ENCODE peak calls at places on chromosomes 16 and 17, in ten cellular contexts. S is body of pancreas, L is adrenal gland, A is NB4, W is heart left ventricle, T is H1, G is endothelial cell of umbilical vein, M is A549, E is esophagus muscularis mucosa, F is sigmoid colon. V is an unnamed sample.

GRCh38 chr16:79190542-79190941 is 410.0 kb downstream of the MAF start:
- DNase-seq in T (no peak), E (no peak), M (no peak), L (no peak), F (no peak), G (no peak), A (no peak), W (no peak), S (no peak), V (no peak)

GRCh38 chr17:29124135-29124930 is 55.9 kb downstream of the MYO18A start:
- DNase-seq in G (peak; percentile 61), T (peak; percentile 57), M (peak; percentile 83), E (no peak), W (no peak), F (no peak), S (peak; percentile 36), A (peak; percentile 88), L (peak; percentile 62), V (no peak)

GRCh38 chr16:13829712-13830304 is 90.1 kb upstream of the ERCC4 start:
- DNase-seq in T (no peak), M (no peak), G (no peak), E (no peak), W (no peak), F (no peak), L (no peak), S (no peak), A (no peak), V (no peak)

GRCh38 chr17:62919388-62919787 is 46.6 kb upstream of the TANC2 start:
- DNase-seq in T (no peak), M (no peak), A (peak; percentile 20), F (no peak), E (no peak), S (no peak), W (no peak), G (peak; percentile 76), L (no peak), V (no peak)

GRCh38 chr17:182164-182751 is 808 bp upstream of the DOC2B start:
- DNase-seq in W (no peak), M (no peak), G (no peak), F (no peak), T (no peak), L (no peak), S (peak; percentile 91), A (peak; percentile 58), E (no peak), V (no peak)

GRCh38 chr17:7248811-7249210 is 2.7 kb downstream of the CTDNEP1 start:
- DNase-seq in L (no peak), A (no peak), E (no peak), W (no peak), G (no peak), F (no peak), S (no peak), T (no peak), M (no peak), V (no peak)

GRCh38 chr16:67562526-67562917 is at the start of gene CTCF:
- DNase-seq in S (peak; percentile 84), T (no peak), A (peak; percentile 89), G (peak; percentile 65), L (peak; percentile 86), E (no peak), F (peak; percentile 94), M (peak; percentile 62), W (peak; percentile 88), V (peak; percentile 96)

GRCh38 chr16:88956546-88957455 is 20.2 kb downstream of the CBFA2T3 start:
- DNase-seq in S (no peak), E (no peak), A (no peak), M (no peak), L (no peak), T (no peak), G (no peak), F (no peak), W (no peak), V (no peak)

GRCh38 chr17:49210158-49211029 is at the start of the genes ABI3 and GNGT2:
- DNase-seq in E (no peak), L (peak; percentile 47), W (peak; percentile 75), S (no peak), T (peak; percentile 60), F (no peak), M (no peak), G (peak; percentile 87), A (peak; percentile 92), V (no peak)

GRCh38 chr17:78998311-78999055 is 11.1 kb downstream of the CANT1 start:
- DNase-seq in E (no peak), F (peak; percentile 63), W (peak; percentile 65), A (no peak), L (peak; percentile 76), M (no peak), T (no peak), G (no peak), S (no peak), V (no peak)

GRCh38 chr16:88376835-88377726 is 5.7 kb upstream of the ZNF469 start:
- DNase-seq in M (no peak), W (no peak), G (no peak), T (no peak), L (no peak), F (peak; percentile 62), S (no peak), A (no peak), E (no peak), V (no peak)

GRCh38 chr17:67322039-67322787 is 44.2 kb downstream of the PSMD12 start:
- DNase-seq in W (no peak), T (no peak), F (no peak), A (peak; percentile 37), M (no peak), S (no peak), L (no peak), E (no peak), G (no peak), V (no peak)

GRCh38 chr16:68605746-68606145 is 39.4 kb upstream of the CDH3 start:
- DNase-seq in W (no peak), S (no peak), E (no peak), G (no peak), F (no peak), T (no peak), L (no peak), A (no peak), M (no peak), V (no peak)

GRCh38 chr16:72927199-72928088 is 120.5 kb downstream of the ZFHX3 start:
- DNase-seq in G (no peak), W (no peak), A (peak; percentile 96), S (no peak), F (peak; percentile 65), T (no peak), E (no peak), M (peak; percentile 25), L (no peak), V (peak; percentile 63)

GRCh38 chr17:50865060-50865867 is 890 bp downstream of the TOB1 start:
- DNase-seq in A (peak; percentile 73), T (peak; percentile 76), E (peak; percentile 92), W (peak; percentile 75), F (peak; percentile 85), G (peak; percentile 63), M (no peak), L (peak; percentile 74), S (peak; percentile 78), V (peak; percentile 92)
- TF ChIP-seq CTCF in A (no peak), T (no peak), E (no peak), W (no peak), F (no peak), G (no peak), M (no peak), L (no peak), S (no peak), V (no peak)

GRCh38 chr17:46072998-46073397 is 73.9 kb downstream of the STH start:
- DNase-seq in E (no peak), S (no peak), F (no peak), A (no peak), L (no peak), W (no peak), T (no peak), G (no peak), M (peak; percentile 23), V (no peak)
- TF ChIP-seq POLR2A in E (no peak), S (no peak), F (no peak), A (no peak), L (no peak), W (no peak), T (no peak), G (no peak), M (no peak), V (no peak)

DNA sequence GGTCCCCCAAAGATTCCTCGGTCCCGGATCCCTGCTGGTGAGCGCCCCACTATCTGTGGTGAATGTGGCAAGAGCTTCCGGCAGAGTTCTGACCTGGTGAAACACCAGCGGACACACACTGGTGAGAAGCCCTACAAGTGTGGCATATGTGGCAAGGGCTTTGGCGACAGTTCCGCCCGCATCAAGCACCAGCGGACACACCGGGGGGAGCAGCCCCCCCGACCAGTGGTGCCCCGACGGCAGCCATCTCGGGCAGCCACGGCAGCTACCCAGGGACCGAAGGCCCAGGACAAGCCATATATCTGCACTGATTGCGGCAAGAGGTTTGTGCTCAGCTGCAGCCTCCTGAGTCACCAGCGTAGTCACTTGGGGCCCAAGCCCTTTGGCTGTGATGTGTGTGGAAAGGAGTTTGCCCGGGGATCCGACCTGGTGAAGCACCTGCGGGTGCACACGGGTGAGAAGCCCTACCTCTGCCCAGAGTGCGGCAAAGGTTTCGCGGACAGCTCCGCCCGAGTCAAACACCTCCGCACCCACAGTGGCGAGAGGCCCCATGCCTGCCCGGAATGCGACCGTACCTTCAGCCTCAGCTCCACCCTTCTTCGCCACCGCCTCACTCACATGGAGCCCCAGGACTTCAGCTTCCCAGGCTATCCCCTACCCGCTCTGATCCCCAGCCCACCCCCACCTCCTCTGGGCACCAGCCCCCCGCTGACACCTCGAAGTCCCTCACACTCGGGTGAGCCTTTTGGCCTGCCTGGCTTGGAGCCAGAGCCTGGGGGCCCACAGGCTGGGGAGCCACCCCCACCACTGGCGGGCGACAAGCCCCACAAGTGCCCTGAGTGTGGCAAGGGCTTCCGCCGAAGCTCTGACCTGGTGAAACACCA is 2.8 kb downstream of the ZNF48 start:
- DNase-seq in E (no peak), A (no peak), F (no peak), S (no peak), M (no peak), W (no peak), G (no peak), L (no peak), T (no peak), V (no peak)
- H3K4me3 ChIP-seq in E (no peak overlapping the region), A (no peak overlapping the region), F (no peak overlapping the region), S (no peak overlapping the region), M (no peak overlapping the region), W (no peak overlapping the region), G (no peak overlapping the region), L (no peak overlapping the region), T (no peak overlapping the region), V (no peak overlapping the region)

DNA sequence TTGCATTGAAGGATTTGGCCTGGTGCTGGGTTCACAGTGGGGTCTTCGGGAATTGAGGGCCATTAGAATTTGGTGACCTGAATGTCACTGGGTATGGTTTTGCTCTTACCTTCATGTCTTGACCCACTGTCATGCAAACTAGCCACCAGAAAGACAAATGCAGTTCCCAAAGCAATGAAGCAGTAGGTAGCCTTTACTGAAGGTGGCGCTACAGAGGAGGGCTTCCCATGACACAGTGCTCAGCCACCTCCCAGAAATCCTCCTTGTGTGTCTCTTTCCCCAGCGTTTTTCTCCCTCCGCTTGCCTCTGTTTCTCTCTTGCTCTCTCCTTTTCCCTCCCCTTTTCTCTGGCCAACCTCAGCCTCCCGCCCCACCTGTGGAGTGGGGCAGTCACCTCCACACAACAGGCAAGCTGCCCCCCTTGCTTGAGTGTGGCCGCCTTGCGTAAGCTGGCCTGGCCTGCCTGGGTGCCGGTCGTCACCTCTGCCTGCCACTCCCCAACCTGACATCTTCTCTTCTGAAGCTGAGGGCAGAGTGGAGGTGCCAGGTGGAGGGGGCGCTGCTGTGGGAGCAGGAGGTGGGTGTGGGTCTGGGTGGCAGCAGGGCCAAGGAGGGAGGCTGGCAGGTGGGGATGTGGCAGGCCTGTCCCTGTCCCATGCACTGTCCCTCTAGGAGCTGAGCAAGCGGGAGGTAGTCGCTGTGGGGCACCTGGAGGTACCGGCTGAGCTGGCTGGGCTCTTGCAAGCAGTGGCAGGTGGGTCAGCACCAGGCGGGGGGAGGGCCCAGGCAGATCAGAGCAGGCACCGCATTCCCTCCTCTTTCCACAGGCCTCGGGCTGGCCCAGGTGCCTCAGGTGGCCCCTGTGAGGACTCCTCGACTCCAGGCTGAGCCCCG is 34.7 kb downstream of the MYO15A start:
- DNase-seq in W (no peak), E (no peak), L (no peak), M (peak; percentile 40), T (peak; percentile 73), A (peak; percentile 58), G (no peak), S (no peak), F (no peak), V (no peak)
- TF ChIP-seq CTCF in W (no peak), E (no peak), L (no peak), M (peak; percentile 19), T (peak; percentile 75), A (peak; percentile 70), G (peak; percentile 47), S (no peak), F (no peak), V (no peak)